ENCODE peak calls at places on chromosome 7, in seven cellular contexts. A, L, G, Q, J, K and C are unnamed samples.

GRCh38 chr7:31058122-31058521 is 6.0 kb downstream of the ADCYAP1R1 start:
- DNase-seq in A (no peak), L (no peak), G (no peak), Q (no peak), J (peak), K (no peak), C (no peak)

GRCh38 chr7:23742051-23742450 is 32.0 kb downstream of the STK31 start:
- DNase-seq in A (no peak), L (no peak), G (no peak), Q (no peak), J (no peak), K (no peak), C (no peak)

GRCh38 chr7:134766779-134767566 is 12.5 kb upstream of the CALD1 start:
- DNase-seq in A (peak), L (no peak), G (no peak), Q (no peak), J (peak), K (peak), C (no peak)

GRCh38 chr7:149723082-149723767 is 50.2 kb downstream of the ZNF467 start:
- DNase-seq in A (no peak), L (no peak), G (no peak), Q (no peak), J (no peak), K (no peak), C (no peak)

GRCh38 chr7:30906014-30906413 is 5.6 kb upstream of the AQP1 start:
- DNase-seq in A (no peak), L (no peak), G (no peak), Q (no peak), J (peak), K (no peak), C (no peak)

GRCh38 chr7:92645531-92646061 is 55.4 kb upstream of the FAM133B start:
- DNase-seq in A (no peak), L (no peak), G (no peak), Q (no peak), J (no peak), K (peak), C (no peak)

GRCh38 chr7:123034106-123034505 is 38.6 kb upstream of the TAS2R16 start:
- DNase-seq in A (no peak), L (no peak), G (no peak), Q (no peak), J (no peak), K (no peak), C (no peak)

GRCh38 chr7:117092801-117093200 is 139.5 kb downstream of the ST7 start:
- DNase-seq in A (no peak), L (peak), G (no peak), Q (no peak), J (no peak), K (no peak), C (no peak)

GRCh38 chr7:36284470-36284869 is 105.2 kb upstream of the ANLN start:
- DNase-seq in A (no peak), L (no peak), G (no peak), Q (no peak), J (no peak), K (no peak), C (no peak)

GRCh38 chr7:108268200-108268820 is 138.1 kb upstream of the LAMB4 start:
- DNase-seq in A (no peak), L (no peak), G (no peak), Q (no peak), J (no peak), K (no peak), C (no peak)

GRCh38 chr7:50663396-50664102 is 98.3 kb upstream of the DDC start:
- DNase-seq in A (no peak), L (no peak), G (no peak), Q (no peak), J (no peak), K (no peak), C (no peak)

GRCh38 chr7:148941598-148942280 is 57.6 kb upstream of the EZH2 start:
- DNase-seq in A (no peak), L (no peak), G (peak), Q (peak), J (peak), K (peak), C (peak)

GRCh38 chr7:1664711-1665591 is 5.1 kb upstream of the ELFN1 start:
- DNase-seq in A (peak), L (no peak), G (peak), Q (peak), J (peak), K (peak), C (peak)

GRCh38 chr7:120280743-120281142 is 7.8 kb downstream of the KCND2 start:
- DNase-seq in A (no peak), L (no peak), G (no peak), Q (no peak), J (no peak), K (no peak), C (no peak)

GRCh38 chr7:93551063-93551895 is 23.2 kb downstream of the CALCR start:
- DNase-seq in A (no peak), L (peak), G (no peak), Q (peak), J (peak), K (no peak), C (no peak)

GRCh38 chr7:19215421-19215820 is 70.2 kb upstream of the FERD3L start:
- DNase-seq in A (no peak), L (peak), G (no peak), Q (no peak), J (peak), K (no peak), C (no peak)

GRCh38 chr7:116407165-116407564 is 92.4 kb upstream of the CAV2 start:
- DNase-seq in A (no peak), L (no peak), G (no peak), Q (no peak), J (no peak), K (no peak), C (no peak)

GRCh38 chr7:945556-946255 is 8.8 kb downstream of the ADAP1 start:
- DNase-seq in A (no peak), L (no peak), G (no peak), Q (no peak), J (peak), K (peak), C (no peak)

GRCh38 chr7:23273141-23273599 is 26.0 kb upstream of the MALSU1 start:
- DNase-seq in A (peak), L (peak), G (peak), Q (peak), J (peak), K (peak), C (peak)

GRCh38 chr7:153604-154003 is 38.8 kb upstream of the FAM20C start:
- DNase-seq in A (no peak), L (no peak), G (no peak), Q (no peak), J (no peak), K (no peak), C (no peak)

GRCh38 chr7:123823898-123824753 is 20.8 kb upstream of the HYAL4 start:
- DNase-seq in A (peak), L (no peak), G (no peak), Q (no peak), J (no peak), K (no peak), C (no peak)

GRCh38 chr7:36161996-36162395 is 8.9 kb downstream of the EEPD1 start:
- DNase-seq in A (no peak), L (no peak), G (no peak), Q (no peak), J (peak), K (no peak), C (no peak)

GRCh38 chr7:81470084-81470723 is 299.6 kb downstream of the HGF start:
- DNase-seq in A (peak), L (peak), G (no peak), Q (peak), J (peak), K (peak), C (peak)

GRCh38 chr7:131325179-131325840 is 2.4 kb upstream of the MKLN1 start:
- DNase-seq in A (no peak), L (no peak), G (no peak), Q (no peak), J (no peak), K (no peak), C (no peak)

GRCh38 chr7:81604075-81604807 is 165.6 kb downstream of the HGF start:
- DNase-seq in A (no peak), L (no peak), G (no peak), Q (no peak), J (peak), K (no peak), C (no peak)

GRCh38 chr7:81138850-81139249 is 220.0 kb upstream of the SEMA3C start:
- DNase-seq in A (no peak), L (no peak), G (no peak), Q (no peak), J (no peak), K (no peak), C (no peak)

GRCh38 chr7:30575910-30576309 is 18.8 kb upstream of the GARS1 start:
- DNase-seq in A (no peak), L (no peak), G (no peak), Q (no peak), J (no peak), K (no peak), C (no peak)

GRCh38 chr7:47379629-47380324 is 202.1 kb downstream of the TNS3 start:
- DNase-seq in A (no peak), L (peak), G (no peak), Q (no peak), J (peak), K (peak), C (no peak)

GRCh38 chr7:149229526-149229925 is 9.9 kb upstream of the ZNF212 start:
- DNase-seq in A (no peak), L (no peak), G (no peak), Q (no peak), J (no peak), K (no peak), C (no peak)

DNA sequence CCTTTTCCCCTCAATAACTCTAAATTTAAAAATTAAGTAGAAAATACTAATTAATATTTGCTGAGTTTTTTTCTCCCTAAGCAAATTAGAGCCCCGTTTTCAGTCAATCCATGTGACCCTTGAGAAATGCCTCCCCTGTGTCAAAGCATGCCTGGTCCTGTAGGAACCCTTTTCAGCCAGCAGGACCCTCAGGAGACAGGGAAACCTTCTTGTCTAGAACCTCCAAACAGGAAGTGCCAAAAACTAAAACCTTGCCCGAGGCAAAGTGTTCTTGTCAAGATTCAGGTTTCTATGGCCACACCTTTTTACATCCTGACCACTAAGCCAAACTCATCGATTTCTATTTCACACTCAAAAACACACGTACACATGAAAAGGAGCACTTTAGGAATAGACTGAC is 60.1 kb upstream of the NFE2L3 start:
- DNase-seq in A (no peak), L (no peak), G (no peak), Q (peak), J (peak), K (no peak), C (no peak)
- TF ChIP-seq CTCF in A (no peak), L (no peak), G (no peak), Q (peak), J (peak), K (no peak), C (peak)

GRCh38 chr7:45162943-45163691 is 5.5 kb downstream of the RAMP3 start:
- DNase-seq in A (no peak), L (no peak), G (no peak), Q (no peak), J (no peak), K (peak), C (no peak)
- TF ChIP-seq CTCF in A (no peak), L (no peak), G (no peak), Q (no peak), J (no peak), K (no peak), C (no peak)

DNA sequence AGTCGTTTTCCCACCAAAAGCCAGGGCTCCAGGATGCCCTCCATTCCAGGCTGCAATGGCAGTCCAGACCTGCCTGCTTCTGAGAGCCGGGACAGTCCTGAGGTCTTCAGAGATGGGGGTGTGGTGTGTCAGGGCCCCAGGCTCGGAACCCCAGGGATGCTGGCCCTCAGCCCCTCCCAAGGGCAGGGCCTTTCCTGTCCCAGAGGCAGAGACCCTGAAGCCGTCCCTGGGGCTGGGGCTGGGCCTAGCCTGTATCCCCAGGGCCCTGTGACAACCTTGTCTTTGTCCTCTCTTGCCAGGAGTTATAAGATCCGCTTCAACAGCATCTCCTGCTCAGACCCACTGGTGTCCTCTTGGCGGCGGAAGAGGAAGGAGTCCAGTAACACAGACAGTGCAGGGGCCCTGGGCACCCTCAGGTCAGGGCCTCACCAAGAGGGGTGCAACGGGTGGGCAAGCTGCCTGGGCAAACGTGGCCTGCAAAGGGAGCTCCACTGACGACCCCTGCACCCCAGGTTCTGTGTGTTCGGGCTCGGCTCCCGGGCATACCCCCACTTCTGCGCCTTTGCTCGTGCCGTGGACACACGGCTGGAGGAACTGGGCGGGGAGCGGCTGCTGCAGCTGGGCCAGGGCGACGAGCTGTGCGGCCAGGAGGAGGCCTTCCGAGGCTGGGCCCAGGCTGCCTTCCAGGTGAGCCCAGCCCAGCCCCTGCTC is 15.9 kb downstream of the NOS3 start:
- DNase-seq in A (no peak), L (no peak), G (no peak), Q (no peak), J (no peak), K (no peak), C (no peak)
- TF ChIP-seq CTCF in A (no peak), L (no peak), G (no peak), Q (no peak), J (no peak), K (no peak), C (no peak)

DNA sequence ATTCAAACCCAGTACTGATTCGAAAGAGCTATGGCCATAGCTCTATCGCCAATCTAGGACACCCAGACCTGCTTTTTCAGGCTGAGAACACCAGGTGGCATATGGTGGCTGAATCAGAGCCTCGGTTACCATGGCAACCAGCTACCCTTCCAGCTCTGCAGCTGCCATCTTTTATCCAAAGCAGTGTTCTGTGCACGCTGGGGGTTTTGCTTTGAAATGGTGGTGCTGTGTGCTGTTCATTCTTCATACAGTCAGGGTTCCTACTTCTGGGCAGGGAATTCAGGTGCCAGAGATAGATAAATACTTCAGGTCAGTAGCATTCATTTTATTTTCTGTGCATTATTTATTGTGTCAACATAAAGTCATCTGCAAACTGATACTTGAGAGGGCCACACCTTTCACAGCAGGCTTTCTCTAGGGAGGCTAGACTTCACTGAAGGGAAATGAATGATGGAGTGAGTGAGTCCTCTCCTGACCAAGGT is 85.4 kb downstream of the AKR1D1 start:
- DNase-seq in A (peak), L (peak), G (peak), Q (peak), J (peak), K (peak), C (peak)
- TF ChIP-seq CTCF in A (peak), L (peak), G (peak), Q (peak), J (peak), K (peak), C (peak)

GRCh38 chr7:95481768-95482167 is 4.0 kb upstream of the ASB4 start:
- DNase-seq in A (no peak), L (no peak), G (no peak), Q (no peak), J (no peak), K (no peak), C (no peak)

GRCh38 chr7:95476904-95477594 is 8.7 kb upstream of the ASB4 start:
- DNase-seq in A (peak), L (peak), G (peak), Q (peak), J (peak), K (peak), C (no peak)

GRCh38 chr7:95479992-95480624 is 5.6 kb upstream of the ASB4 start:
- DNase-seq in A (no peak), L (no peak), G (no peak), Q (no peak), J (no peak), K (no peak), C (no peak)

GRCh38 chr7:95476072-95476845 is 9.5 kb upstream of the ASB4 start:
- DNase-seq in A (no peak), L (no peak), G (no peak), Q (no peak), J (no peak), K (no peak), C (no peak)

DNA sequence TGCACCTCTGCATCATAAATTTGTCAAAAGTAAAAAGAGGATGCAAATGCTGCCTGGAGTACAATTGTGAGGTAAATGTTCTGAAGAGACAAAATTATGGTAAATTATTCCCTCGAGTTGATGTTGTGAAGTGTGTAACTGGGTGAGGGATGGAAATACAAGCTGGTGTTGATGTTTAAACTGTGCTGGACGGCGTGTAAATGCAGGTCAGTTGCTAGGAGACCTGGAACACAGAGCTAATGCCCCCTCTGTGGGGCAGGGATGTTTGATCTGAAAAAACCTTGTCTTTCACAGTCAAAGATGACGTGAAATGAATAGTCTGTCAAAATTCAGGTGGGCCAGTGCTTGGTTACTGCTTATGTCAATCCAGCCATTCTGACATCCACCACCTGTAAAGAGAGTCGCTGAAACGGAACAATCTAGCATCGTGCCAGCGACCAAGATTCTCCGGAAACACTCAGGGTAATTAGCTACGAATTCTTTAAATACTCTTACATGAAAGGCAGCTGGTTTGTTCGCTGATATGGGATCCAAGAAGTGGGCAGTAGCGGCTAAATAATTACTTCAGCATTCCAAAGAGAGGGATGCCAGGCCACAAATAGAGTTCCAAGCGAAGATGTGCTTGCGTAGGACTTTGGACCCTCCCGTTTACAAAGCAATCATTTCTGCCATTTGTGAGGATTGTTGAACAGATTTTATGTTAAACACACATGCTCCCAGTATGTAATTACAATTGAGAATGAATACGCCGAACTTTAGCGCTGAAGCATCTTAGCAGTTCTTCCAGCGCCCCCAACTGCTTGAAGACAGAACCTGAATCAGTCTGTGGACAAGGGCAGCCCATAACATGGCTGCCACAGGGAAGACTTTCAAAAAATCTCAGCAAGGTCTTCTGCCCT is 7.4 kb upstream of the ASB4 start:
- DNase-seq in A (no peak), L (no peak), G (no peak), Q (peak), J (peak), K (no peak), C (no peak)
- TF ChIP-seq CTCF in A (no peak), L (peak), G (no peak), Q (peak), J (no peak), K (no peak), C (peak)